ENCODE peak calls at places on chromosomes 4 and X, in eight cellular contexts. G is left lung; K is neural progenitor cell; X is GM12878; Y is psoas muscle; T is upper lobe of right lung; Q is GM23338; S is CD8-positive, alpha-beta T cell. J is an unnamed sample.

GRCh38 chrX:87693204-87693603 is 175.6 kb downstream of the KLHL4 start:
- DNase-seq in G (no peak), K (no peak), X (no peak), Y (no peak), T (no peak), Q (no peak), S (no peak), J (no peak)

GRCh38 chrX:33211356-33212254 is at the start of gene DMD:
- DNase-seq in G (peak; percentile 34), K (peak; percentile 41), X (no peak), Y (peak; percentile 36), T (no peak), Q (peak; percentile 27), S (no peak), J (no peak)

GRCh38 chr4:304987-305680 is at the start of gene ZNF732:
- DNase-seq in G (no peak), K (no peak), X (no peak), Y (peak; percentile 14), T (no peak), Q (peak; percentile 99), S (no peak), J (no peak)

GRCh38 chrX:8304668-8305067 is 133.6 kb upstream of the VCX2 start:
- DNase-seq in G (no peak), K (no peak), X (no peak), Y (no peak), T (no peak), Q (no peak), S (no peak), J (no peak)

GRCh38 chrX:17707731-17708130 is 29.6 kb upstream of the SCML1 start:
- DNase-seq in G (no peak), K (no peak), X (no peak), Y (no peak), T (no peak), Q (no peak), S (no peak), J (no peak)

GRCh38 chr4:133618963-133619362 is 469.9 kb downstream of the PCDH10 start:
- DNase-seq in G (no peak), K (no peak), X (no peak), Y (no peak), T (no peak), Q (no peak), S (no peak), J (peak; percentile 4)

GRCh38 chrX:154495472-154495922 is 5.1 kb upstream of the SLC10A3 start:
- DNase-seq in G (no peak), K (no peak), X (no peak), Y (no peak), T (no peak), Q (no peak), S (no peak), J (no peak)

GRCh38 chr4:40858946-40859345 is 109.2 kb downstream of the NSUN7 start:
- DNase-seq in G (no peak), K (no peak), X (no peak), Y (no peak), T (no peak), Q (no peak), S (no peak), J (no peak)

GRCh38 chr4:48858130-48858529 is 27.2 kb downstream of the OCIAD1 start:
- DNase-seq in G (no peak), K (no peak), X (no peak), Y (no peak), T (no peak), Q (peak; percentile 22), S (no peak), J (no peak)

GRCh38 chrX:55143621-55144020 is 54.8 kb downstream of the PAGE2 start:
- DNase-seq in G (no peak), K (no peak), X (no peak), Y (no peak), T (no peak), Q (no peak), S (no peak), J (no peak)

GRCh38 chrX:53031380-53031779 is 17.2 kb upstream of the GPR173 start:
- DNase-seq in G (no peak), K (no peak), X (no peak), Y (no peak), T (no peak), Q (peak; percentile 16), S (no peak), J (no peak)

GRCh38 chr4:152943673-152944072 is 7.5 kb downstream of the FHDC1 start:
- DNase-seq in G (no peak), K (no peak), X (no peak), Y (no peak), T (no peak), Q (no peak), S (no peak), J (no peak)

GRCh38 chrX:3659761-3660160 is 53.7 kb downstream of the PRKX start:
- DNase-seq in G (no peak), K (no peak), X (no peak), Y (no peak), T (no peak), Q (no peak), S (no peak), J (no peak)

GRCh38 chrX:136192839-136193414 is 45.6 kb downstream of the FHL1 start:
- DNase-seq in G (no peak), K (no peak), X (no peak), Y (no peak), T (no peak), Q (no peak), S (no peak), J (no peak)

GRCh38 chrX:39361736-39362135 is 560.5 kb downstream of the MID1IP1 start:
- DNase-seq in G (no peak), K (no peak), X (no peak), Y (no peak), T (no peak), Q (no peak), S (no peak), J (no peak)

GRCh38 chr4:40552536-40552935 is 77.1 kb downstream of the RBM47 start:
- DNase-seq in G (no peak), K (no peak), X (no peak), Y (no peak), T (no peak), Q (peak; percentile 58), S (no peak), J (no peak)

GRCh38 chrX:47146121-47146935 is 1.3 kb downstream of the RBM10 start:
- DNase-seq in G (no peak), K (no peak), X (no peak), Y (no peak), T (no peak), Q (no peak), S (no peak), J (peak; percentile 21)

GRCh38 chr4:89253306-89253705 is 54.3 kb downstream of the GPRIN3 start:
- DNase-seq in G (no peak), K (no peak), X (no peak), Y (no peak), T (no peak), Q (no peak), S (no peak), J (no peak)

GRCh38 chr4:89249716-89250361 is 57.8 kb downstream of the GPRIN3 start:
- DNase-seq in G (no peak), K (no peak), X (no peak), Y (no peak), T (no peak), Q (peak; percentile 26), S (no peak), J (no peak)

GRCh38 chr4:89249313-89249712 is 58.3 kb downstream of the GPRIN3 start:
- DNase-seq in G (no peak), K (no peak), X (no peak), Y (no peak), T (no peak), Q (no peak), S (no peak), J (no peak)

GRCh38 chr4:89248879-89249281 is 58.7 kb downstream of the GPRIN3 start:
- DNase-seq in G (no peak), K (no peak), X (no peak), Y (no peak), T (no peak), Q (no peak), S (no peak), J (no peak)

GRCh38 chr4:89251396-89251795 is 56.2 kb downstream of the GPRIN3 start:
- DNase-seq in G (no peak), K (no peak), X (no peak), Y (no peak), T (no peak), Q (no peak), S (no peak), J (no peak)
- H3K4me1 ChIP-seq in G (no peaks in the 10 kb centered on the region), K (peaks cover 4% of the 10 kb centered on the region), X (no peaks in the 10 kb centered on the region), Y (no peaks in the 10 kb centered on the region), T (no peaks in the 10 kb centered on the region), Q (no peaks in the 10 kb centered on the region), S (peaks cover 6% of the 10 kb centered on the region), J (no peaks in the 10 kb centered on the region)

GRCh38 chrX:100647739-100648138 is 3.7 kb downstream of the SRPX2 start:
- DNase-seq in G (no peak), K (no peak), X (no peak), Y (no peak), T (no peak), Q (no peak), S (no peak), J (no peak)
- H3K4me1 ChIP-seq in G (no peaks in the 10 kb centered on the region), K (peaks cover 5% of the 10 kb centered on the region), X (no peaks in the 10 kb centered on the region), Y (no peaks in the 10 kb centered on the region), T (peaks cover 8% of the 10 kb centered on the region), Q (peaks cover 5% of the 10 kb centered on the region), S (no peaks in the 10 kb centered on the region), J (peaks cover 8% of the 10 kb centered on the region)

GRCh38 chr4:25861422-25861926 is 1.3 kb downstream of the SEL1L3 start:
- DNase-seq in G (no peak), K (no peak), X (no peak), Y (no peak), T (no peak), Q (no peak), S (no peak), J (peak; percentile 16)
- H3K4me1 ChIP-seq in G (no peaks in the 10 kb centered on the region), K (peaks cover 31% of the 10 kb centered on the region), X (peaks cover 26% of the 10 kb centered on the region), Y (peaks cover 13% of the 10 kb centered on the region), T (peaks cover 41% of the 10 kb centered on the region), Q (peaks cover 46% of the 10 kb centered on the region), S (peaks cover 51% of the 10 kb centered on the region), J (peaks cover 22% of the 10 kb centered on the region)

GRCh38 chr4:138344064-138344463 is 101.9 kb upstream of the SLC7A11 start:
- DNase-seq in G (no peak), K (no peak), X (no peak), Y (no peak), T (no peak), Q (no peak), S (no peak), J (no peak)
- H3K4me1 ChIP-seq in G (no peaks in the 10 kb centered on the region), K (no peaks in the 10 kb centered on the region), X (peaks cover 7% of the 10 kb centered on the region), Y (no peaks in the 10 kb centered on the region), T (no peaks in the 10 kb centered on the region), Q (no peaks in the 10 kb centered on the region), S (peaks cover 7% of the 10 kb centered on the region), J (no peaks in the 10 kb centered on the region)

DNA sequence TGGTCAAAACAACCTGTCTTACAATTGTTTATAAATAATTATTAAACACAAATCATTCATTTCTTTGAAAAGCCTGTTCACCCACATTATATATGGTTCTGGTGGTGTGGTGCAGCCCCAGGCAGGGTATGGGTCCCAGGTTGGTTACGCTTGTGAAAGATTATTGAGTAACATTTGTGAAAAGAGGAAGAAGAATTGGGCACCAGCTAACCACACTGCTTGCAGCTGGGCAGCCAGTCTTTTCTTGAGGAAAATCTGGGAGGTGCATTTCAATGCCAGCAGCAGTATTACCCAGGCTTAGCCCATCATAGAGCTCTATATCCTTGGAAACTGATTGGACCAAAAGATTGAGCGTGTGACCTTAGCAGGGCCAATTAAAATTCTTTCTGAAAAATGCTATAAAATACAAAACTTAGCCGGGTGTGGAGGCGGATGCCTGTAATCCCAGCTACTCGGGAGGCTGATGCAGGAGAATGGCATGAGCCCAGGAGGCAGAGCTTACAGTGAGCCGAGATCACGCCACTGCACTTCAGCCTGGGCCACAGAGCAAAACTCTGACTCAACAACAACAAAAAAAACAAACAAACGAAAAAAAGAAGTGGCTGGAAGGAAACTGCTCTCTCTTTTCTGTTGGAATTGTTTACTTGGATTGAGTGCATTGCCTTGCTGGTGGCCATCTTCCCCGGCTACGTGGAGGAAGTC is 9.7 kb upstream of the PLAC8 start:
- DNase-seq in G (peak; percentile 51), K (no peak), X (no peak), Y (no peak), T (no peak), Q (no peak), S (no peak), J (no peak)
- H3K4me1 ChIP-seq in G (no peaks in the 10 kb centered on the region), K (no peaks in the 10 kb centered on the region), X (peaks cover 15% of the 10 kb centered on the region), Y (no peaks in the 10 kb centered on the region), T (no peaks in the 10 kb centered on the region), Q (no peaks in the 10 kb centered on the region), S (peaks cover 11% of the 10 kb centered on the region), J (no peaks in the 10 kb centered on the region)

J was measured in A673.